ENCODE peak calls at places on chromosomes 13 and 19, in six cellular contexts. M, G, Z, F, B and N are unnamed samples.

GRCh38 chr19:43782311-43782660 is 1.5 kb upstream of the KCNN4 start:
- DNase-seq in M (no peak), G (no peak), Z (no peak), F (no peak), B (no peak), N (no peak)

GRCh38 chr13:100707818-100708740 is 33.5 kb upstream of the TMTC4 start:
- DNase-seq in M (no peak), G (no peak), Z (no peak), F (no peak), B (no peak), N (no peak)

GRCh38 chr13:113407531-113408393 is 43.8 kb upstream of the GRTP1 start:
- DNase-seq in M (no peak), G (no peak), Z (no peak), F (no peak), B (no peak), N (no peak)

GRCh38 chr13:60448907-60449510 is 52.0 kb downstream of the TDRD3 start:
- DNase-seq in M (peak), G (peak), Z (no peak), F (no peak), B (peak), N (peak)

GRCh38 chr13:107035778-107036177 is 467.8 kb upstream of the ARGLU1 start:
- DNase-seq in M (no peak), G (no peak), Z (no peak), F (no peak), B (no peak), N (no peak)

GRCh38 chr13:29474991-29475390 is 120.5 kb downstream of the SLC7A1 start:
- DNase-seq in M (no peak), G (no peak), Z (no peak), F (no peak), B (no peak), N (no peak)

GRCh38 chr19:4120531-4120930 is 3.4 kb downstream of the MAP2K2 start:
- DNase-seq in M (no peak), G (no peak), Z (no peak), F (no peak), B (no peak), N (no peak)

GRCh38 chr19:38913958-38914357 is 2.0 kb upstream of the CCER2 start:
- DNase-seq in M (no peak), G (peak), Z (no peak), F (no peak), B (no peak), N (no peak)

GRCh38 chr19:30744741-30745475 is 372.7 kb downstream of the ZNF536 start:
- DNase-seq in M (no peak), G (no peak), Z (no peak), F (no peak), B (no peak), N (no peak)

GRCh38 chr13:40148742-40149141 is 493.3 kb downstream of the COG6 start:
- DNase-seq in M (no peak), G (no peak), Z (no peak), F (no peak), B (no peak), N (no peak)

GRCh38 chr19:12331211-12331941 is 2.1 kb downstream of the ZNF563 start:
- DNase-seq in M (no peak), G (no peak), Z (peak), F (no peak), B (peak), N (peak)

GRCh38 chr13:30985637-30986205 is 53.3 kb downstream of the TEX26 start:
- DNase-seq in M (no peak), G (no peak), Z (no peak), F (no peak), B (no peak), N (no peak)

GRCh38 chr13:36282818-36283432 is 14.7 kb downstream of the CCDC169 start:
- DNase-seq in M (peak), G (peak), Z (no peak), F (no peak), B (peak), N (peak)

GRCh38 chr13:67736646-67737420 is 506.7 kb upstream of the PCDH9 start:
- DNase-seq in M (peak), G (peak), Z (no peak), F (peak), B (peak), N (no peak)

GRCh38 chr13:33193428-33193974 is 92.1 kb downstream of the STARD13 start:
- DNase-seq in M (no peak), G (peak), Z (no peak), F (no peak), B (no peak), N (no peak)

GRCh38 chr19:3413796-3414327 is 47.5 kb downstream of the NFIC start:
- DNase-seq in M (no peak), G (peak), Z (no peak), F (no peak), B (peak), N (peak)

GRCh38 chr13:19153782-19154450 is 27.7 kb downstream of the TUBA3C start:
- DNase-seq in M (no peak), G (peak), Z (no peak), F (no peak), B (peak), N (peak)
- TF ChIP-seq CHD2 in M (no peak), G (no peak), Z (no peak), F (no peak), B (no peak), N (no peak)

GRCh38 chr13:50075619-50076097 is 60.4 kb downstream of the KCNRG start:
- DNase-seq in M (no peak), G (peak), Z (no peak), F (no peak), B (no peak), N (no peak)
- TF ChIP-seq CHD2 in M (no peak), G (peak), Z (no peak), F (no peak), B (no peak), N (no peak)

DNA sequence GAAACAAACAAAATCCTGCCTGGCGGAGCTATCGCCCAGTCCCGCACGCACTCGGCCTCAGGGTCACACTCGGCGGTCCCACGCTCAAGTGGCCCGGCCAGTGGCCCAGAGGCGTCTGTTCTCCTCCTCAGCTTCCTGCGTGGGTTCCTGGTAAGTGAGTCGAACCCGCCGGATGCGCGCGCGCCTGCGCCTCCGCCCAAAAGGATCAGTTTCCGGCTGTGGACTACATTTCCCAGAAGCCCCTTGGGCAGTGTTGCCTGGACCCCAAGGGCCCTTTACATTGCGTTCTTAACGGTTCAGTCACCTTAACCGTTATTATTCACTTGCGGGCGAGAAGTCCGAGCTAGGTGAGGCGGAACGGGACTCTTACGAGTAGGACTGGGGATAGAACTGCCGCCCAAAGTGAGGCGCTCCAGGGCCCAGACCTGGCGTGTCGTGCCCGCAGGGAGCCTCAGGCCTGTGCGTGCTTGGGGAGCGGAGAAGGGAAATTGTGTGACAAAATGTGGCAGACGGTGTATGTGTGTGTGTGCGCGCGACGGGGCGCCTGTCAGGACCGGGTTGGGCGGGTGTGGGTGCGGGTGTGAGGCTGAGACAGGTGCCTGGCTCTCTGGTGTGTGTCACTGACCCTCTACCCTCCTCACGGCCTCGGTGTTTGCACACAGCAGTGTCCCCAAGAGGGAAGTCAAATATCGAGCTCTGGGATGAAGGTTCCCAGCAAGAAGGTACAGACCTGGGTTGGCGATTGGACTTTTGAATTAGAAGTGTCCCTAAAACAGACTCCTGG is at the start of gene ZNF546:
- DNase-seq in M (peak), G (peak), Z (peak), F (peak), B (peak), N (peak)
- TF ChIP-seq CHD2 in M (no peak), G (no peak), Z (no peak), F (peak), B (no peak), N (no peak)

GRCh38 chr19:19662344-19662743 is 1.1 kb downstream of the ATP13A1 start:
- DNase-seq in M (no peak), G (no peak), Z (no peak), F (no peak), B (no peak), N (no peak)
- TF ChIP-seq CHD2 in M (no peak), G (no peak), Z (no peak), F (no peak), B (no peak), N (no peak)

GRCh38 chr19:35767288-35768081 is 7.9 kb upstream of the ARHGAP33 start:
- DNase-seq in M (no peak), G (peak), Z (no peak), F (no peak), B (peak), N (peak)
- TF ChIP-seq CHD2 in M (no peak), G (no peak), Z (no peak), F (no peak), B (no peak), N (no peak)